ENCODE peak calls at places on chromosome 21, in four cellular contexts. D, P, A and U are unnamed samples.
A peak's percentile ranks its signal among the peaks of the same experiment; 100 is the strongest.

GRCh38 chr21:16913010-16913409 is 599.8 kb upstream of the CXADR start:
- DNase-seq in D (no peak), P (no peak), A (no peak), U (no peak)

GRCh38 chr21:25420831-25421230 is 186.4 kb downstream of the MRPL39 start:
- DNase-seq in P (no peak), D (no peak), A (no peak), U (no peak)

GRCh38 chr21:25426580-25426979 is 180.7 kb downstream of the MRPL39 start:
- DNase-seq in A (no peak), P (no peak), D (no peak), U (no peak)

GRCh38 chr21:16865612-16866011 is 647.2 kb upstream of the CXADR start:
- DNase-seq in A (no peak), P (no peak), D (no peak), U (no peak)

GRCh38 chr21:34800797-34801518 is 132.2 kb downstream of the CLIC6 start:
- DNase-seq in D (no peak), A (no peak), P (peak; percentile 19), U (no peak)

GRCh38 chr21:24225432-24225831 is 1381.8 kb downstream of the MRPL39 start:
- DNase-seq in P (peak; percentile 5), D (no peak), A (no peak), U (no peak)

GRCh38 chr21:33800753-33801423 is 114.7 kb downstream of the ATP5PO start:
- DNase-seq in D (no peak), A (no peak), P (no peak), U (no peak)

GRCh38 chr21:37223804-37224345 is 43.3 kb downstream of the VPS26C start:
- DNase-seq in A (no peak), P (no peak), D (no peak), U (no peak)

GRCh38 chr21:40602105-40602504 is 244.9 kb downstream of the DSCAM start:
- DNase-seq in P (no peak), A (no peak), D (no peak), U (no peak)